ENCODE peak calls at places on chromosomes 7 and 10, in eight cellular contexts. N, J, O, E, F, H, Q and T are unnamed samples.

GRCh38 chr7:47416454-47417121 is 165.3 kb downstream of the TNS3 start:
- DNase-seq in N (no peak), J (peak; percentile 61), O (no peak), E (no peak), F (no peak), H (peak; percentile 22), Q (no peak), T (no peak)

GRCh38 chr10:7085913-7086589 is 324.8 kb downstream of the SFMBT2 start:
- DNase-seq in N (peak; percentile 20), J (no peak), O (no peak), E (no peak), F (no peak), H (no peak), Q (no peak), T (no peak)

GRCh38 chr10:118670472-118671124 is 75.2 kb upstream of the PRLHR start:
- DNase-seq in N (no peak), J (no peak), O (no peak), E (no peak), F (no peak), H (no peak), Q (no peak), T (no peak)

GRCh38 chr10:12540341-12540781 is 191.0 kb downstream of the CAMK1D start:
- DNase-seq in N (peak; percentile 63), J (no peak), O (peak; percentile 13), E (no peak), F (no peak), H (no peak), Q (no peak), T (no peak)

GRCh38 chr7:371119-371778 is 81.3 kb downstream of the FOXL3 start:
- DNase-seq in N (peak; percentile 38), J (peak; percentile 58), O (no peak), E (peak; percentile 1), F (no peak), H (no peak), Q (peak; percentile 3), T (no peak)

GRCh38 chr7:100827330-100828226 is at the start of gene EPHB4:
- DNase-seq in N (peak; percentile 97), J (no peak), O (peak; percentile 33), E (peak; percentile 84), F (peak; percentile 84), H (peak; percentile 84), Q (no peak), T (peak; percentile 74)

GRCh38 chr10:62082270-62082669 is 180.8 kb downstream of the ARID5B start:
- DNase-seq in N (no peak), J (no peak), O (no peak), E (no peak), F (no peak), H (no peak), Q (no peak), T (no peak)

GRCh38 chr7:101940830-101941229 is 123.4 kb downstream of the CUX1 start:
- DNase-seq in N (no peak), J (no peak), O (no peak), E (no peak), F (no peak), H (no peak), Q (peak; percentile 40), T (no peak)

GRCh38 chr7:135685306-135686084 is 23.2 kb downstream of the STMP1 start:
- DNase-seq in N (no peak), J (no peak), O (peak; percentile 39), E (no peak), F (no peak), H (no peak), Q (no peak), T (no peak)

GRCh38 chr7:27650283-27650682 is 12.4 kb downstream of the HIBADH start:
- DNase-seq in N (no peak), J (no peak), O (no peak), E (no peak), F (no peak), H (no peak), Q (no peak), T (no peak)

GRCh38 chr7:27651702-27652101 is 11.0 kb downstream of the HIBADH start:
- DNase-seq in N (no peak), J (no peak), O (no peak), E (no peak), F (no peak), H (peak; percentile 33), Q (no peak), T (no peak)

GRCh38 chr7:27652518-27652917 is 10.2 kb downstream of the HIBADH start:
- DNase-seq in N (no peak), J (no peak), O (no peak), E (no peak), F (no peak), H (no peak), Q (no peak), T (no peak)

GRCh38 chr7:27647052-27647451 is 15.6 kb downstream of the HIBADH start:
- DNase-seq in N (no peak), J (no peak), O (peak; percentile 43), E (no peak), F (no peak), H (peak; percentile 80), Q (no peak), T (no peak)

GRCh38 chr7:27647489-27647888 is 15.2 kb downstream of the HIBADH start:
- DNase-seq in N (no peak), J (no peak), O (no peak), E (no peak), F (no peak), H (no peak), Q (no peak), T (no peak)
- TF ChIP-seq CTCF in N (no peak), J (no peak), O (no peak), E (no peak), F (no peak), H (no peak), Q (no peak), T (no peak)

DNA sequence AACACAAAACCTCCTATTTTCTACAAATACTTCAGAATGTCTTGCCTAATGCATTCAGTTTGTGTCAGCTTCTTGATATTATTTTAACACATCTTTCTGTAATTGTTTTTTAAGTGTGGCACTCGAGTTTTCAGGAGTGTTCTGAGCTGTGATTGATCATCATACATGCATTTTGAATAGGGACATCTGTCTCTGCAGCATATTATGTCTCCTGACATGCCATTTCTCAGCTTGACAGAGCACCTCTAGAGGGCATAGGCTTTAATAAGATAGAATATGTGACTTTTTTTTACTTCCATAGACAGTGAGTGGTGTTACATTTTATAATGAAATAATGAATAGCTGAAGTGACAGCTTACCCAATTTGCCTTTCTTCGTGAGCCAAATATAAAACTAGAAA is 219.2 kb upstream of the HDAC9 start:
- DNase-seq in N (no peak), J (no peak), O (no peak), E (no peak), F (no peak), H (no peak), Q (no peak), T (no peak)
- TF ChIP-seq CTCF in N (no peak), J (no peak), O (no peak), E (no peak), F (no peak), H (peak; percentile 36), Q (no peak), T (no peak)

DNA sequence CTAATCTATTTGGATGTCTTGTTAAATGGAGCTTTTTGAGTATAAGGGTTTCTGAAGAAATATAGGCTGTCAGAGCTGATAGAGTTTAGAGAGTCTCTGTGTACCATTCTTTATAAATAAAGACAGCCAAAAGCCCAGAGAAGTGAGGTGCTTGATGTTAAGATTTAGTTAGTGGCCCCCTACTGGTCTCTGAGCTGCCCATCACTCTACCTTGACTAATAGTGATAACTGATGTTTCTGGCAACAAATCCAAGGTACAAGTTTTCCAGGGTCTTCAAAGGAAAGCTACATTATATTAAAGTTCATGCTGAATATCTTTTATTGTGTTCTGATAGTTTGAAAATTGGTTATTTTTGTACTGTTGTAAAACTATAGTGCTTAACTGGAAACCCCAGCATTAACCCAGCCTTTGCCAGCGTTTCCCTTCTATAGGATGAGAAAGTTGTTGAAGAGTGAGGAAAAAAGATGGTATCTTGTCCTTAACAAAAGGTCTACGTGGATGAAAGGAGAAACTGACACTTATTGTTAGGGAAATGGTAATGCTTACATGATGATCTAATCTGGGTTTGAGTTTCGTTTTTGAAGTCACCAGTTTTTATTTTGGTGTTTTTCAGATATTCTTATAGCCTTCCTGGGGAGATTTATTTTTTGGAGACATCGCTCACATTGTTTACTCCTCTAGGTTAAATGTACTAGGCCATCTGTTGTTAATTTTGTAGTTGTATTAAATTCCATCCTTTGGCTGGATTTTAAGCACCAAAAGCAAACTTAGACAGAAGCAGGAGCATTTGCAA is 79.0 kb downstream of the AUTS2 start:
- DNase-seq in N (peak; percentile 27), J (no peak), O (no peak), E (no peak), F (no peak), H (no peak), Q (peak; percentile 61), T (no peak)
- TF ChIP-seq CTCF in N (peak; percentile 47), J (no peak), O (no peak), E (peak; percentile 50), F (peak; percentile 58), H (no peak), Q (peak; percentile 86), T (no peak)

GRCh38 chr7:130732980-130733865 is 784 bp downstream of the KLF14 start:
- DNase-seq in N (no peak), J (no peak), O (no peak), E (peak; percentile 14), F (peak; percentile 45), H (no peak), Q (no peak), T (peak; percentile 19)
- TF ChIP-seq CTCF in N (no peak), J (no peak), O (no peak), E (no peak), F (peak; percentile 31), H (no peak), Q (no peak), T (no peak)

DNA sequence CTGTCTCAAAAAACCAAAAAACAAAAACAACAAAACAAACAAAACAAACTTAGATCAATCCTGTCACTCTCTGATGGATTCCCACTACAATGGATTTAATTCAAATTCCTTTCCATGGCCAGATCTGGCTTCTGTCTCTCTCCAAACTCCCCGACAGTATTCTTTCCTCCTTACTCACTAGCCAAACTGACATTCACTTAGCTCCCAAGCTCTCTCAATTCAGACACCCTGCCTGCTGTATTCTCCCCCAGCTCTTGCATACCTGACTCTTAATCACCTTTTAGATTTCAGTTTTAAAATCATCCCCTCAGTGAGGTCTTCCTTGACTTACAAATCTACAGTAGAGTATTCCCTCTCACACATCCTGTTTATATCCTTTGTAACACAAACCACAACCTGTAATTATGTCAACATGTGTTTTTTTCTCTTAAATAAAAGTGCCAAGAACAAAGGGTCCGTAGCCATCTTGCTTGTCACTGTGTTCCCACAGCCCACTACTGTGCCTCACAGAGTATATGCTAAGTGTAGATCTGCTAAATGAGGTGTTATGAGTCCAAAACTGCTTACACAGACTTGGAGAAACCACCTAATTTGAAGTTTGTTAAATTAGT is 14.4 kb downstream of the HERPUD2 start:
- DNase-seq in N (no peak), J (no peak), O (no peak), E (no peak), F (no peak), H (no peak), Q (no peak), T (no peak)
- TF ChIP-seq CTCF in N (no peak), J (no peak), O (no peak), E (no peak), F (no peak), H (no peak), Q (no peak), T (no peak)

DNA sequence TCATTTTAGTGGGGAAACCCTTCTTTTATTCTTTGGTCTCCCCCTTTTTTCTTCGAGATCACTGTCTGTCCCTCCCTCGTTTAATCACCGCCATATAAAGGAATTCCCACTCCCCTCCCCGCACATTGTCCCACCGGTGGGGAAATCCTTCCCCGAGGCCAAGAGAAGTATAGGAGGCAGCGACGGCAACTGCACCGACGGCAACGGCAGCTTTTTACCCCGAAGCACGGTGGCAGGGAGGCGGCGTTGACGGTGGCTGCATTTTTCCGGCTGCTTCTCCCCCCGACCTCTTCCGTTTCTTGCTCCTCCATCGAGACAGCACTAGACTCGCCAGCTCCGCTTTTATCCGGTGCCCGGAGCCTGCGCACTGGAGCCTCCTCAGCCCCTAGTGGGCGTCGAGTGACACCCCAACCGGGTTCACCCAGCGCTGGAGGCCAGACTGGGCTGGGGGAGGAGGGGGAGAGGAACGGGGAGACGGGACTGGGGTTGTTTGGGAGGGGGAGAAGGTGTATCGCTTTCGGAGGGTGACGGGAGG is 655 bp upstream of the KMT2E start:
- DNase-seq in N (peak; percentile 97), J (peak; percentile 97), O (peak; percentile 95), E (peak; percentile 94), F (peak; percentile 93), H (peak; percentile 89), Q (peak; percentile 97), T (peak; percentile 85)
- TF ChIP-seq CTCF in N (peak; percentile 65), J (peak; percentile 67), O (peak; percentile 75), E (peak; percentile 64), F (peak; percentile 56), H (peak; percentile 40), Q (peak; percentile 70), T (peak; percentile 49)